ENCODE peak calls at places on chromosome 16, in eight cellular contexts. P, R, Q, A, S, Y, Z and U are unnamed samples.
A peak's percentile ranks its signal among the peaks of the same experiment; 100 is the strongest.

GRCh38 chr16:80259289-80259805 is 281.4 kb upstream of the DYNLRB2 start:
- DNase-seq in S (no peak), Z (no peak), R (no peak), A (no peak), P (peak; percentile 53), Y (no peak), Q (no peak), U (no peak)

GRCh38 chr16:75555213-75555706 is 792 bp downstream of the TMEM231 start:
- DNase-seq in Q (peak; percentile 83), Z (peak; percentile 95), S (peak; percentile 79), A (no peak), R (peak; percentile 96), P (peak; percentile 91), Y (no peak), U (no peak)

GRCh38 chr16:72811188-72811720 is 236.7 kb downstream of the ZFHX3 start:
- DNase-seq in A (no peak), Z (no peak), P (no peak), S (no peak), Q (no peak), Y (no peak), R (no peak), U (no peak)

GRCh38 chr16:52528393-52529080 is 18.4 kb downstream of the TOX3 start:
- DNase-seq in Q (no peak), R (no peak), Z (no peak), Y (no peak), A (no peak), P (no peak), S (no peak), U (no peak)

GRCh38 chr16:85995591-85996461 is 96.9 kb downstream of the IRF8 start:
- DNase-seq in R (no peak), A (no peak), Z (no peak), S (no peak), P (no peak), Q (no peak), Y (no peak), U (no peak)

GRCh38 chr16:35339337-35339736 is 1879.9 kb downstream of the TP53TG3F start:
- DNase-seq in R (no peak), P (no peak), Z (no peak), Y (no peak), A (no peak), S (no peak), Q (no peak), U (no peak)

GRCh38 chr16:88973007-88973410 is 4.0 kb downstream of the CBFA2T3 start:
- DNase-seq in Z (no peak), S (no peak), Q (no peak), Y (no peak), P (no peak), A (no peak), R (peak; percentile 27), U (no peak)

GRCh38 chr16:46885960-46886763 is 2.0 kb downstream of the GPT2 start:
- DNase-seq in A (no peak), Q (no peak), Y (no peak), R (peak; percentile 92), Z (no peak), P (no peak), S (no peak), U (no peak)

GRCh38 chr16:75627856-75628255 is 4.8 kb upstream of the ADAT1 start:
- DNase-seq in R (no peak), P (no peak), Y (no peak), Z (no peak), S (no peak), Q (no peak), A (no peak), U (no peak)

GRCh38 chr16:84459941-84460405 is 44.5 kb downstream of the MEAK7 start:
- DNase-seq in Q (no peak), S (no peak), P (no peak), Z (no peak), A (no peak), R (no peak), Y (no peak), U (no peak)

GRCh38 chr16:8572919-8573724 is 17.2 kb downstream of the TMEM114 start:
- DNase-seq in Q (no peak), S (no peak), R (peak; percentile 84), P (no peak), A (no peak), Y (no peak), Z (peak; percentile 59), U (no peak)

GRCh38 chr16:75048546-75048945 is 49.7 kb downstream of the ZNRF1 start:
- DNase-seq in A (no peak), S (no peak), Y (no peak), Q (no peak), R (no peak), P (no peak), Z (no peak), U (no peak)

GRCh38 chr16:61936522-61936921 is 99.7 kb downstream of the CDH8 start:
- DNase-seq in Q (no peak), A (no peak), Z (no peak), S (peak; percentile 13), P (no peak), R (peak; percentile 33), Y (no peak), U (no peak)

GRCh38 chr16:68800257-68800875 is 43.0 kb upstream of the TANGO6 start:
- DNase-seq in Z (peak; percentile 89), Q (peak; percentile 79), R (peak; percentile 93), A (no peak), Y (peak; percentile 39), S (peak; percentile 40), P (peak; percentile 54), U (peak; percentile 8)

GRCh38 chr16:86347090-86347489 is 163.2 kb upstream of the FOXF1 start:
- DNase-seq in Q (no peak), Y (no peak), Z (no peak), R (no peak), P (no peak), S (no peak), A (no peak), U (no peak)